ENCODE peak calls at places on chromosomes 7 and 10, in four cellular contexts. X is GM12878, N is K562, H is HepG2. F is an unnamed sample.

GRCh38 chr7:25858562-25859411 is 293.2 kb upstream of the NFE2L3 start:
- DNase-seq in X (no peak), N (no peak), H (no peak), F (peak)

GRCh38 chr10:98589007-98589406 is 142.3 kb upstream of the HPS1 start:
- DNase-seq in N (no peak), X (no peak), H (peak), F (no peak)

GRCh38 chr10:110737886-110738634 is 93.9 kb downstream of the RBM20 start:
- DNase-seq in X (no peak), H (peak), N (no peak), F (no peak)

GRCh38 chr10:124650820-124651401 is 93.3 kb downstream of the FAM53B start:
- DNase-seq in X (peak), N (no peak), H (no peak), F (no peak)

GRCh38 chr10:124544711-124545110 is 83.1 kb downstream of the LHPP start:
- DNase-seq in N (peak), X (no peak), H (no peak), F (no peak)

GRCh38 chr10:63217120-63217605 is 84.0 kb downstream of the NRBF2 start:
- DNase-seq in H (peak), X (no peak), N (peak), F (no peak)

GRCh38 chr7:5334671-5335070 is 51.9 kb downstream of the SLC29A4 start:
- DNase-seq in N (no peak), X (no peak), H (no peak), F (no peak)

GRCh38 chr10:50992356-50992866 is 81.9 kb upstream of the PRKG1 start:
- DNase-seq in X (no peak), N (no peak), H (no peak), F (peak)

GRCh38 chr10:102802920-102803534 is 34.2 kb downstream of the CYP17A1 start:
- DNase-seq in N (no peak), X (peak), H (no peak), F (peak)

GRCh38 chr10:75208177-75208576 is 2.4 kb upstream of the VDAC2 start:
- DNase-seq in H (no peak), X (no peak), N (peak), F (no peak)

GRCh38 chr7:151245360-151246160 is 2.9 kb downstream of the SMARCD3 start:
- DNase-seq in N (peak), X (no peak), H (no peak), F (peak)

GRCh38 chr10:121115154-121115553 is 264.0 kb downstream of the WDR11 start:
- DNase-seq in X (no peak), H (no peak), N (no peak), F (no peak)

GRCh38 chr10:121110369-121110768 is 259.2 kb downstream of the WDR11 start:
- DNase-seq in H (no peak), X (no peak), N (no peak), F (no peak)

GRCh38 chr10:121113906-121114305 is 262.7 kb downstream of the WDR11 start:
- DNase-seq in X (no peak), H (no peak), N (no peak), F (no peak)

GRCh38 chr10:121112618-121113384 is 261.6 kb downstream of the WDR11 start:
- DNase-seq in H (no peak), X (no peak), N (no peak), F (peak)

GRCh38 chr10:121113385-121113696 is 262.2 kb downstream of the WDR11 start:
- DNase-seq in H (no peak), X (no peak), N (no peak), F (no peak)
- TF ChIP-seq NR2C2 in H (no peak), X (no peak), N (no peak), F (no peak)

DNA sequence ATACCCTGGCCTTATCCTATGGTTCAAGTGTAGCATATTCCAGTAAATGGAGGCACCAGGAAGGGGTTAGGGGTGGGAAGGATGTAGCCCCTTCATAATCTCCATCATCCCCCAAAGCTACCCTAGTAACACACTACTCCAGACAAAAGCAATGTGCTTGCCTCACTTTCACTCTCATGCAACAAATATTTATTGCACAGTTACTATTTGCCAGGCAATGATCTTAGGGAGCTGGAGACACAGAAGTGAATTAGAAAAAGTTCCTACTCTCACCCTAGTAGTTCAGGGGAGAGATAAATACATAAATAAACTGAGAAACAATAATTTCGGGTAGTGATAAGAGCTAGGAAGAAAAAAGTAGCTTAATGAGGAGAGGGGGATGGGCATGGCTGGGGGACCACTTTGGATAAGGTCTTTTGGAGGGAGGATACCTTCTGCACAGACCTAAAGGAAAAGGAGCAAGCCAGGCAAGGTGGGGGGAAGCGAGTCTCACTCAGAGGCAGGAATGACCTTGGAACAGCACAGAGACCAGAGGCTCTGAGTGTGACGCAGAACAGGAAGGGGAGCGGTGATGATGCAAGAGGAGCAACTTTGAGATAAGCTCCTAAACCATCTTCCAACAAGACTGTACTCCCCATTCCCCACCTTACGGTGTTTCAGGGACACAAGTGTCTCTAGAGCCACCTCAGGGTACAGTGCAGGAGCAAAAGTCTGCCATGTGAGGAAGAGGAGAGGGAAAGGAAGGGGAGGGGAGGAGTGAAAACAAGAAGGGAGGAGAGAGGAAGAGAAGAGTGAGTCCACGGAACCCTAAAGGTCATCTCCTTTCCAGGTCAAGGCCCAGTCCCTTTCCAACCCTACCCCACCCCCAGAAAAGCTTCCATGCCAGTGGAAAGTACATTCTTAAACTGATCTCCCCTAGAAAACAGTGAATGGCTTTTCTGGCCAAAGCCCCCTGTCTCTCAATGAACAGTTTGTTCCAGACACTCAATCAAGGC is 54.3 kb downstream of the JAZF1 start:
- DNase-seq in H (no peak), X (no peak), N (peak), F (no peak)
- TF ChIP-seq TCF7 in H (no peak), X (no peak), N (no peak), F (no peak)

DNA sequence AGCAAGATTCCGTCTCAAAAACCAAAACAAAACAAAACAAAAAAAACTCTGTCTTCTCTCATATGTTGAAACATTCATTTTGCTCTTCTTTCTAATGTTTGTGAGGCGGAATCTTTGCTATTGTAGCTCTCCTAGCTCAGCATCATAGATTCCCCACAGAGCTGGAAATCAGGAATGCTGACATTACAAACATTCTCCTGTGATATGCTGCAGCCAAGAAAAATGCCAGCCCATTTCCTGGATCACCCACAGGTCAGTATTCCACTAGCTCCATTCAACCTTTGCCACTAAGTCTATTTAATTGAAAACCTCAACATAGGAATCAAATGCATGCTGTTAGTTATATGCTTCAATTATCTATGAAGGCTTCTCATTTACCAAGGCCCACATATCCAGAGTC is 186.3 kb downstream of the IPMK start:
- DNase-seq in N (no peak), H (no peak), X (no peak), F (no peak)
- TF ChIP-seq NR2C2 in N (no peak), H (no peak), X (no peak), F (no peak)

DNA sequence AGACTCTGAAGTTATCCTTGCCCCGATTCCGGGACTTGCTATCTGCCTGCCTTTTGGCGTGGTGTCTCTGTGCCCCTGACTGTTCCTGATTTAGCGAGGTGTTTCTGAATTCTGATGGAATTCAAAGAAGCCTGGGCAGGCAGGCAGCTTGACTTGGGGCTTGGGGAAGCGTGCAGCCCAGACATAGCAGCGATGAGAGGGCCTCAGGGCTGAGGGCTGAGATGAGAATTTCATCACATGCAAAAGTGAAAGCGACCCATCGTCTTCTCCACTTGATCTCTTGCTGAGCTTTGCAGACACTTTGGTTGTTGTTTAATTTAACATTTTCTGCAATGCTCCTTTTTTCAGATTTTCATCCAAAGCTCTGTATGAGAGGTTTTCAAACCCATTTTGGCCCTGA is 57.8 kb downstream of the TCF7L2 start:
- DNase-seq in X (no peak), H (no peak), N (no peak), F (no peak)
- TF ChIP-seq TCF7 in X (no peak), H (no peak), N (no peak), F (no peak)

F was measured in WTC11.